ENCODE peak calls at places on chromosomes 12 and 14, in ten cellular contexts. W, G, R, I, H, T, O, X, E and M are unnamed samples.

GRCh38 chr14:72518809-72519377 is 375.0 kb downstream of the DPF3 start:
- DNase-seq in W (peak), G (no peak), R (peak), I (no peak), H (no peak), T (peak), O (no peak), X (no peak), E (no peak), M (no peak)

GRCh38 chr14:94001501-94002396 is 4.6 kb downstream of the CCDC197 start:
- DNase-seq in W (peak), G (peak), R (peak), I (peak), H (peak), T (peak), O (peak), X (no peak), E (peak), M (no peak)

GRCh38 chr14:55699131-55700057 is 119.4 kb downstream of the KTN1 start:
- DNase-seq in W (peak), G (peak), R (no peak), I (no peak), H (no peak), T (no peak), O (no peak), X (peak), E (peak), M (no peak)

GRCh38 chr12:75479963-75480461 is 543 bp upstream of the GLIPR1 start:
- DNase-seq in W (no peak), G (peak), R (no peak), I (no peak), H (no peak), T (no peak), O (no peak), X (no peak), E (peak), M (no peak)

GRCh38 chr12:123457980-123458779 is at the start of gene SNRNP35:
- DNase-seq in W (peak), G (peak), R (peak), I (peak), H (peak), T (peak), O (peak), X (peak), E (peak), M (peak)

GRCh38 chr14:71563754-71564153 is 368.5 kb upstream of the RGS6 start:
- DNase-seq in W (no peak), G (no peak), R (no peak), I (no peak), H (no peak), T (no peak), O (no peak), X (no peak), E (no peak), M (no peak)

GRCh38 chr12:93570552-93571359 is 1.7 kb upstream of the SOCS2 start:
- DNase-seq in W (peak), G (peak), R (peak), I (peak), H (peak), T (peak), O (peak), X (peak), E (peak), M (peak)

GRCh38 chr12:56224954-56225353 is 812 bp downstream of the NABP2 start:
- DNase-seq in W (no peak), G (no peak), R (no peak), I (no peak), H (no peak), T (no peak), O (no peak), X (no peak), E (no peak), M (no peak)

GRCh38 chr12:24414421-24414820 is 465.0 kb upstream of the SOX5 start:
- DNase-seq in W (no peak), G (no peak), R (no peak), I (no peak), H (no peak), T (no peak), O (no peak), X (no peak), E (no peak), M (no peak)

GRCh38 chr12:6773662-6774351 is 1.5 kb downstream of the LAG3 start:
- DNase-seq in W (no peak), G (no peak), R (no peak), I (no peak), H (no peak), T (peak), O (no peak), X (no peak), E (no peak), M (no peak)

GRCh38 chr14:89899917-89900680 is 54.4 kb downstream of the EFCAB11 start:
- DNase-seq in W (no peak), G (peak), R (peak), I (no peak), H (no peak), T (peak), O (peak), X (no peak), E (peak), M (no peak)

GRCh38 chr14:61222388-61222787 is 58.8 kb downstream of the TMEM30B start:
- DNase-seq in W (no peak), G (no peak), R (no peak), I (no peak), H (no peak), T (no peak), O (no peak), X (no peak), E (no peak), M (no peak)

GRCh38 chr14:98185036-98185435 is 1087.0 kb downstream of the BCL11B start:
- DNase-seq in W (no peak), G (no peak), R (no peak), I (no peak), H (no peak), T (no peak), O (no peak), X (no peak), E (no peak), M (no peak)

GRCh38 chr12:131404705-131405104 is 306.2 kb upstream of the SFSWAP start:
- DNase-seq in W (no peak), G (no peak), R (no peak), I (no peak), H (no peak), T (no peak), O (no peak), X (no peak), E (no peak), M (no peak)

GRCh38 chr12:124866883-124867232 is 3.2 kb upstream of the SCARB1 start:
- DNase-seq in W (no peak), G (no peak), R (no peak), I (no peak), H (no peak), T (no peak), O (no peak), X (no peak), E (no peak), M (no peak)

GRCh38 chr14:67674480-67675218 is at the start of gene VTI1B:
- DNase-seq in W (peak), G (peak), R (peak), I (peak), H (peak), T (peak), O (peak), X (peak), E (peak), M (peak)

GRCh38 chr12:18135509-18135908 is 45.5 kb upstream of the RERGL start:
- DNase-seq in W (peak), G (peak), R (no peak), I (no peak), H (no peak), T (no peak), O (no peak), X (no peak), E (no peak), M (no peak)

GRCh38 chr12:52179396-52179973 is 12.3 kb downstream of the KRT80 start:
- DNase-seq in W (no peak), G (no peak), R (no peak), I (no peak), H (no peak), T (no peak), O (no peak), X (no peak), E (no peak), M (no peak)

GRCh38 chr12:92094751-92095161 is 50.9 kb downstream of the BTG1 start:
- DNase-seq in W (peak), G (no peak), R (no peak), I (no peak), H (no peak), T (no peak), O (no peak), X (no peak), E (no peak), M (no peak)

GRCh38 chr12:12582895-12583303 is 20.2 kb upstream of the DUSP16 start:
- DNase-seq in W (peak), G (peak), R (no peak), I (peak), H (no peak), T (no peak), O (no peak), X (no peak), E (peak), M (no peak)

GRCh38 chr12:20125259-20125919 is 242.9 kb upstream of the PDE3A start:
- DNase-seq in W (no peak), G (no peak), R (no peak), I (no peak), H (no peak), T (no peak), O (no peak), X (no peak), E (no peak), M (no peak)

GRCh38 chr12:108801736-108802665 is 55.4 kb downstream of the SSH1 start:
- DNase-seq in W (peak), G (peak), R (no peak), I (no peak), H (no peak), T (no peak), O (no peak), X (no peak), E (no peak), M (no peak)

GRCh38 chr12:52798671-52799497 is 3.0 kb upstream of the KRT3 start:
- DNase-seq in W (peak), G (peak), R (no peak), I (no peak), H (no peak), T (no peak), O (no peak), X (no peak), E (peak), M (no peak)

GRCh38 chr12:93706387-93706786 is 29.2 kb downstream of the CRADD start:
- DNase-seq in W (no peak), G (no peak), R (no peak), I (no peak), H (no peak), T (no peak), O (no peak), X (no peak), E (no peak), M (no peak)

GRCh38 chr12:122687091-122687490 is 16.1 kb downstream of the HCAR2 start:
- DNase-seq in W (peak), G (no peak), R (no peak), I (no peak), H (no peak), T (no peak), O (peak), X (peak), E (peak), M (no peak)